ENCODE peak calls at places on chromosomes 11 and 22, in six cellular contexts. L is ELR; F is myocyte; I is activated naive CD4-positive, alpha-beta T cell; T is skeletal muscle cell; K is GM04504. Q is an unnamed sample.
A peak's percentile ranks its signal among the peaks of the same experiment; 100 is the strongest.

GRCh38 chr11:97570636-97571035 is 1180.8 kb downstream of the JRKL start:
- DNase-seq in T (no peak), L (no peak), K (no peak), I (no peak), F (no peak), Q (no peak)

GRCh38 chr22:25062378-25063095 is 110.0 kb downstream of the KIAA1671 start:
- DNase-seq in I (no peak), F (no peak), T (no peak), L (no peak), K (no peak), Q (no peak)

GRCh38 chr11:35163209-35163608 is 24.2 kb downstream of the CD44 start:
- DNase-seq in I (no peak), T (no peak), F (no peak), L (peak; percentile 61), K (no peak), Q (no peak)

GRCh38 chr22:30526656-30527055 is 19.9 kb downstream of the SEC14L6 start:
- DNase-seq in L (no peak), T (no peak), I (no peak), K (no peak), F (no peak), Q (no peak)

GRCh38 chr11:61682093-61682732 is 2.0 kb downstream of the DAGLA start:
- DNase-seq in K (no peak), T (no peak), L (peak; percentile 27), I (no peak), F (peak; percentile 90), Q (no peak)

GRCh38 chr11:3639841-3640240 is 2.0 kb downstream of the ART5 start:
- DNase-seq in F (no peak), K (no peak), I (no peak), L (no peak), T (no peak), Q (no peak)

GRCh38 chr22:48849513-48849912 is 978.2 kb downstream of the BRD1 start:
- DNase-seq in L (no peak), F (no peak), T (no peak), K (no peak), I (no peak), Q (no peak)

GRCh38 chr11:72015511-72016061 is 16.9 kb downstream of the IL18BP start:
- DNase-seq in L (peak; percentile 48), I (no peak), F (no peak), K (no peak), T (no peak), Q (no peak)

GRCh38 chr22:40922484-40923303 is 28.5 kb upstream of the RBX1 start:
- DNase-seq in K (peak; percentile 38), T (peak; percentile 18), L (peak; percentile 70), I (no peak), F (peak; percentile 73), Q (no peak)

GRCh38 chr11:117462183-117462574 is 134.5 kb downstream of the CEP164 start:
- DNase-seq in F (no peak), L (no peak), T (no peak), K (no peak), I (no peak), Q (no peak)

GRCh38 chr11:8271106-8271886 is 7.6 kb upstream of the LMO1 start:
- DNase-seq in I (no peak), L (no peak), T (no peak), F (no peak), K (no peak), Q (peak; percentile 26)

GRCh38 chr11:134398644-134399292 is 13.3 kb downstream of the B3GAT1 start:
- DNase-seq in I (no peak), K (no peak), F (no peak), T (no peak), L (no peak), Q (no peak)

GRCh38 chr11:71488968-71489265 is 35.9 kb downstream of the NADSYN1 start:
- DNase-seq in K (no peak), F (no peak), L (no peak), I (no peak), T (no peak), Q (no peak)

Q was measured in mesothelial cell of epicardium.